ENCODE peak calls at places on chromosomes 5 and 9, in four cellular contexts. K is AG10803, J is IMR-90, I is osteocyte. S is an unnamed sample.

GRCh38 chr9:20754556-20754955 is 70.5 kb downstream of the FOCAD start:
- DNase-seq in K (peak), J (peak), I (no peak), S (no peak)

GRCh38 chr9:128205296-128205944 is 2.2 kb downstream of the DNM1 start:
- DNase-seq in K (no peak), J (no peak), I (no peak), S (no peak)

GRCh38 chr5:89377752-89378455 is 494.9 kb upstream of the MEF2C start:
- DNase-seq in K (peak), J (no peak), I (no peak), S (no peak)

GRCh38 chr9:101399641-101399965 is 952 bp downstream of the ZNF189 start:
- DNase-seq in K (no peak), J (no peak), I (no peak), S (no peak)

GRCh38 chr9:2017459-2018161 is 2.5 kb downstream of the SMARCA2 start:
- DNase-seq in K (peak), J (peak), I (peak), S (peak)

GRCh38 chr5:132369471-132370240 is at the start of gene SLC22A5:
- DNase-seq in K (peak), J (peak), I (peak), S (no peak)

GRCh38 chr5:113548396-113548795 is 34.9 kb downstream of the YTHDC2 start:
- DNase-seq in K (no peak), J (no peak), I (no peak), S (no peak)

GRCh38 chr9:35711501-35712428 is 20.2 kb downstream of the TLN1 start:
- DNase-seq in K (no peak), J (no peak), I (no peak), S (no peak)

GRCh38 chr5:172509405-172509781 is 55.1 kb upstream of the SH3PXD2B start:
- DNase-seq in K (no peak), J (no peak), I (peak), S (no peak)

GRCh38 chr5:5071554-5071953 is 68.6 kb upstream of the ADAMTS16 start:
- DNase-seq in K (no peak), J (no peak), I (no peak), S (no peak)

GRCh38 chr5:139725073-139725830 is 70.4 kb upstream of the PSD2 start:
- DNase-seq in K (peak), J (peak), I (peak), S (peak)

GRCh38 chr5:96752341-96753016 is 55.3 kb downstream of the ERAP1 start:
- DNase-seq in K (peak), J (peak), I (no peak), S (peak)

GRCh38 chr5:82406200-82406773 is 128.1 kb upstream of the RPS23 start:
- DNase-seq in K (peak), J (peak), I (no peak), S (peak)

GRCh38 chr9:128208943-128209695 is 5.9 kb downstream of the DNM1 start:
- DNase-seq in K (no peak), J (no peak), I (no peak), S (no peak)

GRCh38 chr9:132728497-132728896 is 58.2 kb downstream of the GTF3C4 start:
- DNase-seq in K (no peak), J (no peak), I (no peak), S (no peak)

GRCh38 chr5:140041492-140042421 is 1.3 kb downstream of the NRG2 start:
- DNase-seq in K (peak), J (peak), I (peak), S (peak)

DNA sequence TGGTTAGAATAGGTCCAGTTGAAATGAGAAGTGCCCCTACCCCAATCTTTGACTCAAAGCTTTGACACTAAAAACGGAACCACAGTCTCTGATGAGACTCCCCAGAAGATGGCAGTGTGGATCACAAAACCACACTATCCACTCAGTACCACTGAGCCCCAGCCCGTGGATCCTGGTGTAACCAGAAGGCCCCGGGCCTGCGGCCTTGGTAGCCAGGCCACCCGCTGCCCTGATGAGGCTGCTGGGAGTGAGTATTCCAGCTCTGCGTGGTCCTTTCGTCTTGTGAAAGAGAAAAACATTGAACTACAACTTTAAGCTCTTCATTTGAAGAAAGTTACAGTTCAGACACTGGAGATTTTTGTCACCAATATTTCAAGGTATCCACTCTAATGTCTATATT is 42.2 kb upstream of the FBP1 start:
- DNase-seq in K (peak), J (peak), I (peak), S (peak)
- TF ChIP-seq CTCF in K (peak), J (peak), I (peak), S (peak)

GRCh38 chr9:88075966-88076285 is 62.3 kb downstream of the SPATA31C2 start:
- DNase-seq in K (no peak), J (no peak), I (no peak), S (peak)

GRCh38 chr9:88074931-88075330 is 63.3 kb downstream of the SPATA31C2 start:
- DNase-seq in K (no peak), J (no peak), I (no peak), S (no peak)

GRCh38 chr9:88077071-88077617 is 61.1 kb downstream of the SPATA31C2 start:
- DNase-seq in K (no peak), J (no peak), I (no peak), S (no peak)

GRCh38 chr9:88072831-88073365 is 65.4 kb downstream of the SPATA31C2 start:
- DNase-seq in K (no peak), J (no peak), I (no peak), S (no peak)

DNA sequence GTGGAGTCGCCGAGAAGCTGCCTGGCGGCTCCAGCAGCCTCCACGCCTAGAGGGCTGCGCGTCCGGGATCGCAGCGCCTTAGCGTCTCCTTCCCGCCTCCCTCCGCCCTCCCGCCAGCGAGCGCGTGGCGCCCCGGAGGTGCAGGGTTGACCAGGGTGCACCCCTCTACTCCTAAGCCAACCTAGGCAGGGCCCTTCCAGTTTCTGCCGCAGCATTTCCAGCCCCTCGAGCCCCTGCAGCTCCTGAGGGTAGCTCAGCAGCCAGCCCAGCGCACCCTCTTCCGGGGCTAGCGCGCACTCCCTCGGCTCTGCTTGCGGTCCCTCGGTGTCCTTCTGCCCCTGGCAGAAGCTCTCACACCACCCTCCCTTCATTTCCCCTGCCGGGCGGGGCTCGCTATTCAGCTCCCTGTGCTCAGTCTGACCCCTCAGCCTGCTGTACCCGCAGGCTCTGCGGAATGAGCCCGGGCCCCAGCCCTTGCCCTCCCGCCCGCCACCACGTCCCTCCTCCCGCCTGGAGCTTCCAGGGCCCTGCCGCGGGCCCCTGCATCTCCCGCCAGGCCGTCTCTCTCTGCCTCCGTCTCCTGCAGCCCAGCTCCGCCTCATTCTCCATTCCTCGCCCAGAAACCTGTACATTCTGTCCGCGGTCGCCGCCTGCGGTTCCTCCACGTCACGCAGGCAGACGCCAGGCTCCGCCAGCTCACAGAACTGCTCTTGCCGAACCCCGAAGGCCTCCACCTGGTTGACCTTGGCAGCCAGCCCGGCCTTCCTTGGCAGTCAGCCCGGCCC is 61.8 kb downstream of the SPATA31C2 start:
- DNase-seq in K (peak), J (peak), I (no peak), S (peak)
- TF ChIP-seq CTCF in K (no peak), J (no peak), I (peak), S (peak)

GRCh38 chr9:34454571-34455065 is 3.8 kb downstream of the FAM219A start:
- DNase-seq in K (peak), J (peak), I (no peak), S (peak)
- TF ChIP-seq CTCF in K (peak), J (no peak), I (peak), S (peak)

DNA sequence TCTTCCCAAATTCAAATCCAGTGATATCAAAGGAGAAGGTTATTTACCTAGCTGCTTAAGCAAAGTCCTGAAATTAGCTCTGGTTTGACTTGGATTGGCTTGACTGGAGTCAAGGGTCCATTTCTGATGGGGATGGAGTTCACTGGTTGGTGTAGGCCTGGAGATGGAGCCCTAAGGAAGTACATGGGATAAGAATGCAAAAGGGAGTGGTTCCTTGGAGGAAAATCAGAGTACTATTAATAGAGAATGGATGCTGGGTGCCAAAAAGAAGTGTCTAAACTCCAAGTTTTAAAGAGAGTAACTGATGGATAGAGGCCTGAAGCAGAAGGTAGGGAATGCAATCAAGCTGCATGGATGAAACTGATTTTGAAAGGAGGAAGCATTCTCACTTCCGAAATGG is 13.8 kb downstream of the TXNDC8 start:
- DNase-seq in K (no peak), J (no peak), I (no peak), S (no peak)
- TF ChIP-seq CTCF in K (no peak), J (no peak), I (no peak), S (no peak)

GRCh38 chr5:154478752-154479159 is 729 bp upstream of the HAND1 start:
- DNase-seq in K (no peak), J (no peak), I (no peak), S (no peak)
- TF ChIP-seq CTCF in K (no peak), J (no peak), I (no peak), S (no peak)

GRCh38 chr5:173532689-173533250 is 83.7 kb downstream of the BOD1 start:
- DNase-seq in K (no peak), J (no peak), I (no peak), S (no peak)

GRCh38 chr5:173527671-173528070 is 88.8 kb downstream of the BOD1 start:
- DNase-seq in K (no peak), J (no peak), I (no peak), S (no peak)

GRCh38 chr5:173531863-173532262 is 84.6 kb downstream of the BOD1 start:
- DNase-seq in K (no peak), J (no peak), I (no peak), S (no peak)

GRCh38 chr5:173529861-173530260 is 86.6 kb downstream of the BOD1 start:
- DNase-seq in K (no peak), J (no peak), I (no peak), S (no peak)

DNA sequence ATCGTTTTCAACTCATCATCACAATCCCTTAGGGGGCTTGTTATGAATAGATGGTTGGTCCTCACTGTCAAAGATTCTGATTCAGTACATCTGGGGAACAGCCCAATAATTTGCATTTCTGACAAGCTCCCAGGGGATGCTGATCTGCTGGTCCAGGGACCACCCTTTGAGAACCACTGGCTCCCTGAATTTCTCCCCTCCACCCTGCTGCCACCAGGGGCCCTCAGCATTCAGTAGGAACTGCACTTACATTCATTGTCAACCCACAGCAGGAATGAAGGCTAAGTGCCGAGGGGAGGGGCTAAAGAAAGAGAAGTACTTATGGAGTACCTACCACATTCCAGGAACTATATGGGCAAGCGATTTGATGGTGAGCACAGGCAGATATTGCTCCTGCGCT is 85.9 kb downstream of the BOD1 start:
- DNase-seq in K (no peak), J (no peak), I (no peak), S (no peak)
- TF ChIP-seq CTCF in K (no peak), J (no peak), I (peak), S (peak)

GRCh38 chr9:92253656-92254055 is 39.8 kb downstream of the IARS1 start:
- DNase-seq in K (no peak), J (no peak), I (no peak), S (no peak)
- TF ChIP-seq CTCF in K (no peak), J (no peak), I (no peak), S (no peak)